ENCODE peak calls at places on chromosomes 11 and 22, in nine cellular contexts. M, G, A, P, Y, U, W, C and H are unnamed samples.

GRCh38 chr11:18332891-18333290 is 10.5 kb downstream of the GTF2H1 start:
- DNase-seq in M (no peak), G (no peak), A (no peak), P (no peak), Y (no peak), U (no peak), W (no peak), C (no peak), H (no peak)

GRCh38 chr22:44292007-44292370 is 20.8 kb downstream of the SHISAL1 start:
- DNase-seq in M (no peak), G (no peak), A (no peak), P (no peak), Y (peak; percentile 91), U (no peak), W (no peak), C (no peak), H (no peak)

GRCh38 chr11:34274712-34275398 is 83.0 kb downstream of the ABTB2 start:
- DNase-seq in M (peak; percentile 99), G (peak; percentile 93), A (peak; percentile 94), P (peak; percentile 96), Y (peak; percentile 97), U (peak; percentile 92), W (peak; percentile 73), C (peak; percentile 95), H (no peak)

GRCh38 chr22:23457586-23457985 is 122.5 kb downstream of the IGLL1 start:
- DNase-seq in M (no peak), G (no peak), A (no peak), P (no peak), Y (no peak), U (no peak), W (no peak), C (no peak), H (no peak)

GRCh38 chr11:112756166-112756565 is 205.1 kb upstream of the NCAM1 start:
- DNase-seq in M (no peak), G (no peak), A (no peak), P (no peak), Y (no peak), U (no peak), W (no peak), C (no peak), H (no peak)

GRCh38 chr22:44400763-44401060 is 88.0 kb upstream of the SHISAL1 start:
- DNase-seq in M (no peak), G (no peak), A (no peak), P (no peak), Y (no peak), U (peak; percentile 25), W (no peak), C (no peak), H (no peak)

GRCh38 chr11:33636104-33636503 is 64.5 kb downstream of the C11orf91 start:
- DNase-seq in M (no peak), G (no peak), A (peak; percentile 77), P (peak; percentile 89), Y (no peak), U (no peak), W (no peak), C (peak; percentile 27), H (no peak)

GRCh38 chr22:45082795-45083194 is 73.0 kb upstream of the PHF21B start:
- DNase-seq in M (no peak), G (no peak), A (peak; percentile 37), P (no peak), Y (no peak), U (no peak), W (no peak), C (no peak), H (no peak)

GRCh38 chr11:45209904-45210699 is 63.7 kb downstream of the PRDM11 start:
- DNase-seq in M (peak; percentile 53), G (peak; percentile 74), A (no peak), P (no peak), Y (peak; percentile 98), U (peak; percentile 61), W (peak; percentile 42), C (peak; percentile 63), H (no peak)

GRCh38 chr11:114321621-114322257 is 25.5 kb downstream of the NNMT start:
- DNase-seq in M (no peak), G (no peak), A (peak; percentile 74), P (peak; percentile 18), Y (peak; percentile 60), U (no peak), W (no peak), C (no peak), H (no peak)

GRCh38 chr11:61959678-61960077 is 7.8 kb downstream of the FTH1 start:
- DNase-seq in M (no peak), G (no peak), A (no peak), P (no peak), Y (no peak), U (peak; percentile 32), W (no peak), C (no peak), H (no peak)

GRCh38 chr11:47171856-47172255 is 4.8 kb downstream of the ARFGAP2 start:
- DNase-seq in M (no peak), G (no peak), A (no peak), P (no peak), Y (no peak), U (no peak), W (no peak), C (no peak), H (no peak)

GRCh38 chr22:20298803-20299735 is 20.8 kb downstream of the DGCR6L start:
- DNase-seq in M (peak; percentile 80), G (peak; percentile 56), A (peak; percentile 84), P (peak; percentile 38), Y (peak; percentile 80), U (peak; percentile 92), W (peak; percentile 91), C (peak; percentile 89), H (peak; percentile 21)

GRCh38 chr11:8192016-8192895 is 23.4 kb upstream of the RIC3 start:
- DNase-seq in M (peak; percentile 44), G (peak; percentile 62), A (peak; percentile 69), P (peak; percentile 17), Y (peak; percentile 29), U (no peak), W (peak; percentile 63), C (peak; percentile 48), H (no peak)

GRCh38 chr11:109553284-109553683 is 131.3 kb downstream of the C11orf87 start:
- DNase-seq in M (no peak), G (no peak), A (no peak), P (no peak), Y (no peak), U (no peak), W (no peak), C (no peak), H (no peak)
- TF ChIP-seq CTCF in M (no peak), G (no peak), A (no peak), P (no peak), Y (no peak), U (no peak), W (no peak), C (no peak), H (no peak)

GRCh38 chr11:67396587-67397398 is 4.9 kb downstream of the PPP1CA start:
- DNase-seq in M (no peak), G (no peak), A (no peak), P (no peak), Y (no peak), U (no peak), W (no peak), C (no peak), H (no peak)

GRCh38 chr11:67398661-67399563 is 2.7 kb downstream of the PPP1CA start:
- DNase-seq in M (no peak), G (no peak), A (no peak), P (no peak), Y (no peak), U (no peak), W (no peak), C (no peak), H (no peak)

GRCh38 chr11:67396258-67396581 is 4.4 kb downstream of the RAD9A start:
- DNase-seq in M (no peak), G (no peak), A (no peak), P (no peak), Y (no peak), U (no peak), W (no peak), C (no peak), H (no peak)

GRCh38 chr11:67397536-67397935 is 4.1 kb downstream of the PPP1CA start:
- DNase-seq in M (no peak), G (no peak), A (no peak), P (no peak), Y (no peak), U (no peak), W (no peak), C (no peak), H (no peak)

GRCh38 chr11:67397986-67398660 is 3.5 kb downstream of the PPP1CA start:
- DNase-seq in M (no peak), G (no peak), A (no peak), P (no peak), Y (no peak), U (no peak), W (no peak), C (no peak), H (no peak)
- H3K27ac ChIP-seq in M (no peak overlapping the region), G (no peak overlapping the region), A (no peak overlapping the region), P (no peak overlapping the region), Y (no peak overlapping the region), U (no peak overlapping the region), W (no peak overlapping the region), C (no peak overlapping the region), H (no peak overlapping the region)

DNA sequence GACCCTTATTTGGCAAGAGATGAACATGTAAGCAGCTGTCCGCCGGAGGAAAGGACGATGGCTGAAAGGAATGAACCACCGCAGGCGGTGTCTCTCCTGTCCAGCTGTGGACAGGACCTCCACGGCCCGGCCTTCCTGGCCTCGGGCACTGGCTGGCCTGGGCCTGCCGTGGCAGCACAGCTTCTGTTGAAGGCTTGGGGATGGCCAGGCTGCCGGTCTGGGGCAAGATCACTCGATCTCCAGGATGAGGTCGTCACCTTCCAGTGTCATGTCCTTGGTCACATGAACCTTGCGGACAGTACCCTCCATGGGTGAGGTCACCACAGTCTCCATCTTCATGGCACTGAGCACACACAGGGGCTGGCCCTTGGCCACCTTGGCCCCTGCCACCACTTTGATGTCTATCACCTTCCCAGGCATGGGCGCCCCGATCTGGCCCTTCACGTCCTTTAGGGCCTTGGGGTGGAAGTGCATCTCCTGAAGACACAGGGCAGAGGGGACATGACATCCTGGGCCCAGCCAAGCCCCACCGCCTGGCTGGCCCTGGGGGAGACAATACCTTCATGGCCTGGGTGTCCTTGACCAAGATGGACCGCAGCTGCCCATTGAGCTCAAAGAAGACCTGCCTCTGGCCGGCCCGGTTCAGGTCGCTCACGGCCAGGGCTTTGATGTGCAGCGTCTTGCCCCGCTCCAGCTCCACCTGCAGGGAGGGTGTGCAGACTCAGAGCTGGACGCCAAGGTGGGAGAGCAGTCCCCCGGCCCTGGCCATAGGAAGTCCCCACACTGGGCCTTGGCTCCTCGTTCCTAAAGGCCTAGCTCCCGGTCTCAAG is 5.6 kb downstream of the RCE1 start:
- DNase-seq in M (no peak), G (no peak), A (no peak), P (no peak), Y (peak; percentile 12), U (no peak), W (no peak), C (no peak), H (no peak)
- TF ChIP-seq CTCF in M (no peak), G (no peak), A (no peak), P (no peak), Y (no peak), U (no peak), W (no peak), C (no peak), H (no peak)

DNA sequence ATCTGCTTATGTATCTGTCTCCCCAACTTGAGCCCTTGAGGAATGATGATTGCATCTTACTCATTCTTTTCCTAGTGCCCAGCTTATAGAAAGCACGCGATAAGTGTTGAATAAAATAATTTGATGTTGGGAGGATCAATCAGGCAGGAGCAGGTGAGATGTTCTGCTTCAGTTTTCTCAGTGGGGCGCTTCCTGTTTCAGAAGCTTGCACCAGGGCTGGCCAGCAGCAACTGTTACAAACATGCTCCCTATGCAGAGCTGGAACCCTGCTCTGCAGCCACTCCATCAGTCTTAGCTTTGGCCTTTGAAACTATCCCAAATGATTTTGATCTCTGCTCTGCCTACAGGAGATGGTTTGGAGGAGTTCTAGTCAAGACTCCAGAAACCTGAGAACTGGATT is 3.9 kb downstream of the ENDOD1 start:
- DNase-seq in M (no peak), G (no peak), A (no peak), P (no peak), Y (no peak), U (no peak), W (no peak), C (no peak), H (no peak)
- H3K27ac ChIP-seq in M (no peak overlapping the region), G (peak overlapping the region; percentile 97), A (no peak overlapping the region), P (no peak overlapping the region), Y (no peak overlapping the region), U (no peak overlapping the region), W (peak overlapping the region; percentile 75), C (no peak overlapping the region), H (no peak overlapping the region)